ENCODE peak calls at places on chromosomes 16 and 17, in five cellular contexts. K is uterus, G is body of pancreas, I is Peyer's patch, D is heart left ventricle. B is an unnamed sample.

GRCh38 chr17:20300399-20301037 is 166.8 kb downstream of the LGALS9B start:
- DNase-seq in K (peak), G (peak), I (no peak), D (no peak), B (no peak)

GRCh38 chr17:1553354-1554266 is 9.0 kb downstream of the PITPNA start:
- DNase-seq in K (no peak), G (no peak), I (no peak), D (peak), B (peak)

GRCh38 chr16:66274335-66275110 is 92.0 kb upstream of the CDH5 start:
- DNase-seq in K (no peak), G (no peak), I (peak), D (no peak), B (no peak)

GRCh38 chr17:44900894-44901293 is 1.6 kb upstream of the EFTUD2 start:
- DNase-seq in K (peak), G (no peak), I (peak), D (no peak), B (no peak)

GRCh38 chr16:48115299-48115698 is 40.5 kb downstream of the ABCC12 start:
- DNase-seq in K (no peak), G (no peak), I (no peak), D (no peak), B (no peak)

GRCh38 chr17:1005361-1005946 is 8.5 kb downstream of the TIMM22 start:
- DNase-seq in K (peak), G (peak), I (no peak), D (no peak), B (peak)

GRCh38 chr17:72613411-72614292 is 478.8 kb downstream of the SLC39A11 start:
- DNase-seq in K (no peak), G (no peak), I (no peak), D (no peak), B (no peak)

GRCh38 chr17:63740464-63741181 is 976 bp downstream of the STRADA start:
- DNase-seq in K (no peak), G (peak), I (no peak), D (no peak), B (no peak)

GRCh38 chr17:78356163-78356713 is 3.6 kb downstream of the SOCS3 start:
- DNase-seq in K (no peak), G (peak), I (peak), D (no peak), B (peak)

GRCh38 chr17:42702446-42702845 is 20.1 kb downstream of the CNTNAP1 start:
- DNase-seq in K (no peak), G (no peak), I (no peak), D (no peak), B (no peak)

GRCh38 chr17:15157051-15157450 is 108.1 kb downstream of the PMP22 start:
- DNase-seq in K (no peak), G (no peak), I (no peak), D (no peak), B (no peak)

GRCh38 chr17:48024149-48025039 is 13.2 kb downstream of the COPZ2 start:
- DNase-seq in K (peak), G (peak), I (peak), D (peak), B (peak)

GRCh38 chr17:80955673-80956306 is 35.9 kb upstream of the CHMP6 start:
- DNase-seq in K (peak), G (no peak), I (no peak), D (peak), B (peak)

GRCh38 chr16:54447606-54448440 is 161.2 kb upstream of the IRX3 start:
- DNase-seq in K (no peak), G (no peak), I (no peak), D (no peak), B (no peak)

GRCh38 chr16:28935924-28936783 is 4.4 kb downstream of the CD19 start:
- DNase-seq in K (peak), G (peak), I (peak), D (peak), B (peak)

GRCh38 chr17:14359251-14359939 is 58.5 kb downstream of the HS3ST3B1 start:
- DNase-seq in K (no peak), G (peak), I (peak), D (no peak), B (peak)

GRCh38 chr17:59366773-59367656 is 35.6 kb downstream of the YPEL2 start:
- DNase-seq in K (peak), G (peak), I (peak), D (no peak), B (no peak)

GRCh38 chr17:38982858-38983746 is 15.9 kb upstream of the FBXO47 start:
- DNase-seq in K (peak), G (peak), I (peak), D (no peak), B (no peak)

GRCh38 chr16:53091508-53092211 is 36.9 kb downstream of the CHD9 start:
- DNase-seq in K (peak), G (peak), I (peak), D (peak), B (no peak)

GRCh38 chr17:9228408-9229159 is 207.3 kb downstream of the NTN1 start:
- DNase-seq in K (peak), G (peak), I (no peak), D (no peak), B (no peak)

GRCh38 chr17:57946798-57947358 is 8.3 kb downstream of the CUEDC1 start:
- DNase-seq in K (peak), G (peak), I (peak), D (no peak), B (peak)

GRCh38 chr17:41653421-41654133 is 29.2 kb upstream of the KRT17 start:
- DNase-seq in K (no peak), G (no peak), I (no peak), D (peak), B (peak)

GRCh38 chr16:3961449-3961849 is 80.9 kb upstream of the CREBBP start:
- DNase-seq in K (no peak), G (peak), I (no peak), D (no peak), B (no peak)

GRCh38 chr16:85399583-85400284 is 213.4 kb upstream of the GSE1 start:
- DNase-seq in K (no peak), G (no peak), I (no peak), D (peak), B (peak)

GRCh38 chr16:56202036-56202435 is 10.7 kb downstream of the GNAO1 start:
- DNase-seq in K (no peak), G (no peak), I (no peak), D (no peak), B (no peak)

GRCh38 chr17:81037026-81037782 is 2.3 kb downstream of the BAIAP2 start:
- DNase-seq in K (no peak), G (peak), I (no peak), D (peak), B (peak)

GRCh38 chr17:288802-289356 is 63.7 kb downstream of the RPH3AL start:
- DNase-seq in K (no peak), G (no peak), I (peak), D (no peak), B (no peak)

GRCh38 chr17:62690168-62690897 is 62.9 kb downstream of the MRC2 start:
- DNase-seq in K (no peak), G (no peak), I (no peak), D (no peak), B (no peak)

GRCh38 chr17:13128676-13129075 is 110.8 kb upstream of the ELAC2 start:
- DNase-seq in K (no peak), G (no peak), I (no peak), D (no peak), B (no peak)

GRCh38 chr17:65156185-65156834 is 19.1 kb downstream of the RGS9 start:
- DNase-seq in K (no peak), G (peak), I (peak), D (no peak), B (no peak)

GRCh38 chr17:61442136-61442775 is 10.0 kb upstream of the TBX4 start:
- DNase-seq in K (no peak), G (no peak), I (no peak), D (no peak), B (no peak)

GRCh38 chr16:85266857-85267256 is 154.6 kb upstream of the CIBAR2 start:
- DNase-seq in K (no peak), G (no peak), I (no peak), D (peak), B (no peak)

GRCh38 chr16:67944690-67945391 is 921 bp upstream of the LCAT start:
- DNase-seq in K (no peak), G (no peak), I (no peak), D (no peak), B (no peak)

GRCh38 chr16:67942510-67943255 is 1.2 kb downstream of the LCAT start:
- DNase-seq in K (no peak), G (no peak), I (no peak), D (peak), B (no peak)

GRCh38 chr16:67943256-67943618 is 683 bp downstream of the LCAT start:
- DNase-seq in K (no peak), G (no peak), I (no peak), D (no peak), B (no peak)

GRCh38 chr16:67945392-67945933 is 1.5 kb upstream of the LCAT start:
- DNase-seq in K (no peak), G (no peak), I (no peak), D (no peak), B (no peak)

DNA sequence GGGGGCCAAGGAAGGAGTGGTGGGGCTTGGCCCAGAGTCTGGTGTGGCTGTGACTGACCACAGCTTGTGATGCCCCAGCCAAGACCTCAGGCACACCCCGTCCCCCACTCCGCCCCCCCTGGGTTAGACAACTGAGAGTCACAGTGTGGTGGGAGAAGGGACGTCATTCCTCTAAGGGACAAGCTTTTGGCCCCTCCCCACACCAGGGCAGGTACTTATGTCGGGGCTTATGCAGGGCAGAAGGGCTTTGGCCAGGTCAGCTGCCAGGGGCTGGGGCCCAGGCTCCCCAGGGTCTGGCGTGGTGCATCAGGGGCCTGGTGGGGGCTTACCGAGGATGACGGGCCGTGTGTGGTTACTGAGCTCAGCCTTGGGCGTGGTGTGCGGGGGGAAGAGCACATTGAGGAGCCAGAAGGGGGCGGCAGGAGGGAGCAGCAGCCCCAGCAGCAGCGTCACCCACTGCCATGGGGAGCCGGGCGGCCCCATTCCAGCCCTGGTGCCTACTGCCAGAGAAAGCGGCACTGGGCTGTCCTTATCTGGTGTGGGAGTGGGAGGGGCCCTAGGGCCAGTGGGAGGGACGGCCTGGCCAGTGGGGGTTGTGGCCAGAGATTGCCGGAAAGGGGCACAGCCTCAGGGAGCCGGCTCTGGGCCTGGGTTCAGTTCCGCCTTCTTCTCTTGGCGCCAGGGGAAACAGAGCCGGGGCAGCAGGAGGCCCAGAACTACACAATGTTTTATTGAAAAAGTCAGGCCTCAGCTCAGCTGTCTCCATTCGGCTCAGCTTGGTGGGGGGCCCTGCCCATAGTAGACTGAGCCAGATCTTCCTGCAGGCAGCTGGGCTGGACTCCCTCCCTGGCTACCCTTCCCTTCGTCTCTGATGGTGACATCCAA is at the start of gene LCAT:
- DNase-seq in K (no peak), G (no peak), I (no peak), D (peak), B (no peak)
- H3K4me3 ChIP-seq in K (no peak), G (no peak), I (no peak), D (no peak), B (no peak)

GRCh38 chr17:27567563-27567859 is 63.5 kb upstream of the LGALS9 start:
- DNase-seq in K (no peak), G (peak), I (peak), D (no peak), B (peak)
- TF ChIP-seq POLR2A in K (no peak), G (no peak), I (no peak), D (no peak), B (no peak)

DNA sequence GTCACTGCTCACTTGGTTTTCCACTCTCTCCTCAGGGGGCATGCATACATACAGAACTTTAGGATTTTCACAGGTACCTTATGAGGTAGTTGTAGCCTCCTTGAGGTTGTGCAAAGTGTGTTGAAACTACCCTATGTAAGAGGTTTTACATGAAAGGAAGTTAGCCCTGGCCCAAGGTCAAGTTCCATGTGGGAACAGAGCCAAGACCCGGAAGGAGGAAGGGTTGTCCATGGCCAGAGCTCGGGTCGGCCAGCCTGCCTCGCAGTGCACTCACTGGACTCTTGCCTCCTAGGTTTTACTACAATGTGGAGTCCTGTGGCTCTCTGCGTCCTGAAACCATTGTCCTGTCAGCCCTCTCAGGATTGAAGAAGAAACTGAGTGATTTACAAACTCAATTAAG is 8.2 kb downstream of the POLR2C start:
- DNase-seq in K (peak), G (peak), I (peak), D (no peak), B (peak)
- H3K27ac ChIP-seq in K (peak), G (peak), I (no peak), D (peak), B (no peak)

DNA sequence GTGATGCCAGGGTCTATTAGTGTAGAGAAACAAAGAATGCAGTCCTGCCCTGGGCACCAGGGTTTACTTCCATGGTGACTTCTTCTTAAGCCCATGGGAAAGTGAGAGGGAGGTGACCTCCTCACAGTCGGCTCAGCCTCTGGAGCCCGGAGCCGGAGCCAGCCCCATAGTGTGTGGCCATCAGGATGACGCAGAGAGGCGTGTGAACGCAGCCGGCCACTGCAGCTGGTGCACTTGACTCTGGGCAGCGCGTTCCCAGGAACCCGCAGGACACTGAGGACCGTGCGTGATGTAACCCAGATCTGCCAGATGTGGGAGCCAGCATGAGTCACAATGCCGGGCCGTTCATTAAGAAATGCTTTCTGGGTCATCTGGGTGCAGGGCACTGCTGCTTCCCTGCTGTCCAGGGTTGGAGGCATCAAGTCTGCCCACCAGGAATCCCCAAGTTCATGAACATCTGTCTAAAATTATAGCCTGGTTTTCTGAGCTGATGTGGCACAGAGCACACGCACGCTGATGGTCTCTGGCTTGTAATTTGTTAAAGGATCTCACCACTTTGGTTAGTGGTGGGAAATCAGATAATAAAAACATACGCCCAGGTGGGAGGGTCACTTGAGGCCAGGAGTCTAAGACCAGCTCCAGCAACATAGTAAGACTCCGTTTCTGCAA is 114.1 kb downstream of the PITPNC1 start:
- DNase-seq in K (peak), G (peak), I (peak), D (peak), B (peak)
- H3K4me3 ChIP-seq in K (no peak), G (no peak), I (no peak), D (peak), B (no peak)

B was measured in spleen.